ENCODE peak calls at places on chromosome 2, in seven cellular contexts. One of them, this sample, is unnamed.

GRCh38 chr2:57685047-57685446 is 361.6 kb upstream of the VRK2 start:
- DNase-seq in small intestine: no peak
- DNase-seq in heart left ventricle: no peak
- DNase-seq in HL-60: no peak
- DNase-seq in choroid plexus epithelial cell: no peak
- DNase-seq in endothelial cell of umbilical vein: no peak
- DNase-seq in thoracic aorta: no peak
- DNase-seq in this sample: no peak

GRCh38 chr2:101912545-101912944 is 79.2 kb upstream of the IL1R2 start:
- DNase-seq in small intestine: no peak
- DNase-seq in heart left ventricle: no peak
- DNase-seq in HL-60: no peak
- DNase-seq in choroid plexus epithelial cell: no peak
- DNase-seq in endothelial cell of umbilical vein: no peak
- DNase-seq in thoracic aorta: no peak
- DNase-seq in this sample: no peak

GRCh38 chr2:203756161-203756560 is 49.7 kb downstream of the CD28 start:
- DNase-seq in small intestine: no peak
- DNase-seq in heart left ventricle: no peak
- DNase-seq in HL-60: no peak
- DNase-seq in choroid plexus epithelial cell: no peak
- DNase-seq in endothelial cell of umbilical vein: no peak
- DNase-seq in thoracic aorta: no peak
- DNase-seq in this sample: no peak

GRCh38 chr2:37711308-37711731 is 39.9 kb upstream of the CDC42EP3 start:
- DNase-seq in small intestine: peak
- DNase-seq in heart left ventricle: no peak
- DNase-seq in HL-60: peak
- DNase-seq in choroid plexus epithelial cell: peak
- DNase-seq in endothelial cell of umbilical vein: no peak
- DNase-seq in thoracic aorta: no peak
- DNase-seq in this sample: peak

GRCh38 chr2:71607490-71607889 is 154.1 kb downstream of the DYSF start:
- DNase-seq in small intestine: no peak
- DNase-seq in heart left ventricle: no peak
- DNase-seq in HL-60: no peak
- DNase-seq in choroid plexus epithelial cell: no peak
- DNase-seq in endothelial cell of umbilical vein: no peak
- DNase-seq in thoracic aorta: no peak
- DNase-seq in this sample: no peak

GRCh38 chr2:10514743-10515142 is 66.6 kb upstream of the ODC1 start:
- DNase-seq in small intestine: no peak
- DNase-seq in heart left ventricle: no peak
- DNase-seq in HL-60: no peak
- DNase-seq in choroid plexus epithelial cell: peak
- DNase-seq in endothelial cell of umbilical vein: no peak
- DNase-seq in thoracic aorta: no peak
- DNase-seq in this sample: peak

GRCh38 chr2:158154596-158154995 is 52.9 kb downstream of the UPP2 start:
- DNase-seq in small intestine: no peak
- DNase-seq in heart left ventricle: no peak
- DNase-seq in HL-60: no peak
- DNase-seq in choroid plexus epithelial cell: no peak
- DNase-seq in endothelial cell of umbilical vein: no peak
- DNase-seq in thoracic aorta: no peak
- DNase-seq in this sample: no peak

GRCh38 chr2:45283764-45284620 is 274.7 kb upstream of the SIX2 start:
- DNase-seq in small intestine: no peak
- DNase-seq in heart left ventricle: no peak
- DNase-seq in HL-60: no peak
- DNase-seq in choroid plexus epithelial cell: peak
- DNase-seq in endothelial cell of umbilical vein: no peak
- DNase-seq in thoracic aorta: peak
- DNase-seq in this sample: no peak

GRCh38 chr2:20580690-20581437 is 70.0 kb downstream of the HS1BP3 start:
- DNase-seq in small intestine: peak
- DNase-seq in heart left ventricle: no peak
- DNase-seq in HL-60: no peak
- DNase-seq in choroid plexus epithelial cell: no peak
- DNase-seq in endothelial cell of umbilical vein: no peak
- DNase-seq in thoracic aorta: no peak
- DNase-seq in this sample: no peak

GRCh38 chr2:237759176-237759575 is 39.4 kb upstream of the RBM44 start:
- DNase-seq in small intestine: no peak
- DNase-seq in heart left ventricle: no peak
- DNase-seq in HL-60: no peak
- DNase-seq in choroid plexus epithelial cell: no peak
- DNase-seq in endothelial cell of umbilical vein: no peak
- DNase-seq in thoracic aorta: no peak
- DNase-seq in this sample: no peak

GRCh38 chr2:229601396-229601795 is 113.0 kb downstream of the DNER start:
- DNase-seq in small intestine: no peak
- DNase-seq in heart left ventricle: no peak
- DNase-seq in HL-60: no peak
- DNase-seq in choroid plexus epithelial cell: no peak
- DNase-seq in endothelial cell of umbilical vein: no peak
- DNase-seq in thoracic aorta: no peak
- DNase-seq in this sample: no peak

GRCh38 chr2:235496239-235496621 is 2.4 kb downstream of the AGAP1 start:
- DNase-seq in small intestine: peak
- DNase-seq in heart left ventricle: no peak
- DNase-seq in HL-60: no peak
- DNase-seq in choroid plexus epithelial cell: no peak
- DNase-seq in endothelial cell of umbilical vein: no peak
- DNase-seq in thoracic aorta: no peak
- DNase-seq in this sample: no peak

GRCh38 chr2:232893834-232894233 is 23.8 kb downstream of the SNORC start:
- DNase-seq in small intestine: no peak
- DNase-seq in heart left ventricle: no peak
- DNase-seq in HL-60: no peak
- DNase-seq in choroid plexus epithelial cell: no peak
- DNase-seq in endothelial cell of umbilical vein: no peak
- DNase-seq in thoracic aorta: no peak
- DNase-seq in this sample: no peak

GRCh38 chr2:25517701-25518100 is 155.7 kb downstream of the DTNB start:
- DNase-seq in small intestine: no peak
- DNase-seq in heart left ventricle: no peak
- DNase-seq in HL-60: no peak
- DNase-seq in choroid plexus epithelial cell: no peak
- DNase-seq in endothelial cell of umbilical vein: no peak
- DNase-seq in thoracic aorta: no peak
- DNase-seq in this sample: no peak

GRCh38 chr2:25512707-25513106 is 160.7 kb downstream of the DTNB start:
- DNase-seq in small intestine: peak
- DNase-seq in heart left ventricle: no peak
- DNase-seq in HL-60: no peak
- DNase-seq in choroid plexus epithelial cell: no peak
- DNase-seq in endothelial cell of umbilical vein: no peak
- DNase-seq in thoracic aorta: no peak
- DNase-seq in this sample: no peak

DNA sequence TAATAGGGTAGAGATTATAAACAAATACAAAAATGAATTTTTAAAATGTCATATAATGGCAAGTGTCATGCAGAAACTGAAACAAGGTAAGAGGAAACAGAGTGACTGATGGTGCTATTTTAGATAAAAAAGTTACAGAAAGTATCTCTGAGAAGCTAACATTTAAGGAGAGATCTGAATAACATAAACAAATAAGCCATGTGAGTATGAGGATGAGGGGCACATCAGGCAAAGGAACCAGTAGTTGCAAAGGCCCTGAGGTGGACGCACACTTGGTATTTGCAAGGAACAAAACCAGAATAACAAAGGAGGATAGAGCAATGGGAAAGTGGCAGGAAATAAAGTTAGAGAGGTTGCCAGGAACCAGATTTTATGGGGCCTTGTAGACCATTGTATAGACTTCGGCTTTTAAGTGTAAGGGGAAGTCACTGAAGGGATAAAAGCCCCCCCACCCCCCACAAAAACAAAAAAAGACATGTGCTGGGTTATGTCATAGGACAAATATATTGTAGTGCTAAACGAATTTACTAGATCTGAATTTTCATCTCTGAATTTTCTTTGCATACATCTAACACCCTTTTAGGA is 159.2 kb downstream of the DTNB start:
- DNase-seq in small intestine: no peak
- DNase-seq in heart left ventricle: no peak
- DNase-seq in HL-60: no peak
- DNase-seq in choroid plexus epithelial cell: no peak
- DNase-seq in endothelial cell of umbilical vein: peak
- DNase-seq in thoracic aorta: no peak
- DNase-seq in this sample: no peak
- H3K4me3 ChIP-seq in small intestine: no peak
- H3K4me3 ChIP-seq in heart left ventricle: no peak
- H3K4me3 ChIP-seq in HL-60: no peak
- H3K4me3 ChIP-seq in choroid plexus epithelial cell: no peak
- H3K4me3 ChIP-seq in endothelial cell of umbilical vein: no peak
- H3K4me3 ChIP-seq in thoracic aorta: no peak
- H3K4me3 ChIP-seq in this sample: no peak

DNA sequence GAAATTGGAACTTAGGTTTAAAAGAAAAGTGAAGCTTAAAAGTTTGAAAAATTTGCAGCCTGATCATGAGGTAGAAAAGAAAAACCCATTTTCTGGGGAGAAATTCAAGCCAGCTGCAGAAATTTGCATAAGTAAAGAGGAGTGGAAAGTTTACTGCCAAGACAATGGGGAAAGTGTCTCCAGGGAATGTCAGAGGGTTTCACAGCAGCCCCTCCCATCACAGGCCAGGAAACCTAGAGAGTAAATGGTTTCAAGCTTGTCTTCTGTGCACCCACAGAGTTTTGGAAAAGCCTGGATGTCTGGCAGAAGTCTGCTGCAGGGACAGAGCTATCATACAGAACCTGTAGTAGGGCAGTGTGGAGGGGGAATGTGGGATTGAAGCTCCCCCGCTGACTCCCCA is 254.0 kb upstream of the FSIP2 start:
- DNase-seq in small intestine: no peak
- DNase-seq in heart left ventricle: no peak
- DNase-seq in HL-60: no peak
- DNase-seq in choroid plexus epithelial cell: no peak
- DNase-seq in endothelial cell of umbilical vein: no peak
- DNase-seq in thoracic aorta: no peak
- DNase-seq in this sample: no peak
- H3K4me3 ChIP-seq in small intestine: no peak
- H3K4me3 ChIP-seq in heart left ventricle: no peak
- H3K4me3 ChIP-seq in HL-60: no peak
- H3K4me3 ChIP-seq in choroid plexus epithelial cell: no peak
- H3K4me3 ChIP-seq in endothelial cell of umbilical vein: no peak
- H3K4me3 ChIP-seq in thoracic aorta: no peak
- H3K4me3 ChIP-seq in this sample: no peak

GRCh38 chr2:65485839-65486238 is 53.4 kb upstream of the SPRED2 start:
- DNase-seq in small intestine: no peak
- DNase-seq in heart left ventricle: no peak
- DNase-seq in HL-60: no peak
- DNase-seq in choroid plexus epithelial cell: no peak
- DNase-seq in endothelial cell of umbilical vein: no peak
- DNase-seq in thoracic aorta: no peak
- DNase-seq in this sample: no peak
- H3K4me3 ChIP-seq in small intestine: no peak
- H3K4me3 ChIP-seq in heart left ventricle: no peak
- H3K4me3 ChIP-seq in HL-60: no peak
- H3K4me3 ChIP-seq in choroid plexus epithelial cell: no peak
- H3K4me3 ChIP-seq in endothelial cell of umbilical vein: no peak
- H3K4me3 ChIP-seq in thoracic aorta: no peak
- H3K4me3 ChIP-seq in this sample: no peak

GRCh38 chr2:239257511-239257937 is 143.3 kb downstream of the HDAC4 start:
- DNase-seq in small intestine: no peak
- DNase-seq in heart left ventricle: peak
- DNase-seq in HL-60: peak
- DNase-seq in choroid plexus epithelial cell: peak
- DNase-seq in endothelial cell of umbilical vein: peak
- DNase-seq in thoracic aorta: no peak
- DNase-seq in this sample: peak

GRCh38 chr2:239258248-239258647 is 142.6 kb downstream of the HDAC4 start:
- DNase-seq in small intestine: no peak
- DNase-seq in heart left ventricle: peak
- DNase-seq in HL-60: no peak
- DNase-seq in choroid plexus epithelial cell: no peak
- DNase-seq in endothelial cell of umbilical vein: no peak
- DNase-seq in thoracic aorta: no peak
- DNase-seq in this sample: no peak

GRCh38 chr2:239259603-239260298 is 141.1 kb downstream of the HDAC4 start:
- DNase-seq in small intestine: no peak
- DNase-seq in heart left ventricle: peak
- DNase-seq in HL-60: peak
- DNase-seq in choroid plexus epithelial cell: no peak
- DNase-seq in endothelial cell of umbilical vein: no peak
- DNase-seq in thoracic aorta: no peak
- DNase-seq in this sample: no peak

GRCh38 chr2:239260546-239261327 is 140.1 kb downstream of the HDAC4 start:
- DNase-seq in small intestine: no peak
- DNase-seq in heart left ventricle: peak
- DNase-seq in HL-60: no peak
- DNase-seq in choroid plexus epithelial cell: no peak
- DNase-seq in endothelial cell of umbilical vein: no peak
- DNase-seq in thoracic aorta: no peak
- DNase-seq in this sample: no peak

DNA sequence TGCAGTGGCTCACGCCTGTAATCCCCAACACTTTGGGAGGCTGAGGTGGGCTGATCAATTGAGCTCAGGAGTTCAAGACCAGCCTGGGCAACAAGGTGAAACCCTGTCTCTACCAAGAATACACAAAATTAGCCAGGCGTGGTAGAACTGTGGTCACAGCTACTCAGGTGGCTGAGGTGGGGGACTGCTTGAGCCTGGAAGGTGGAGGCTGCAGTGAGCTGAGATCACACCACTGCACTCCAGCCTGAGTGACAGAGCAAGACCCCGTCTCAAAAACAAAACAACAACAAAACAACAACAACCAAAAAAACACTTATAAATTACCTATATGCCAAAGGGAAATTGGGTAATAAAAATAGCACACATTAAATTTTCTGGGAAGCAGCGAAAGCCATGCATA is 141.6 kb downstream of the HDAC4 start:
- DNase-seq in small intestine: no peak
- DNase-seq in heart left ventricle: no peak
- DNase-seq in HL-60: no peak
- DNase-seq in choroid plexus epithelial cell: no peak
- DNase-seq in endothelial cell of umbilical vein: no peak
- DNase-seq in thoracic aorta: no peak
- DNase-seq in this sample: no peak
- H3K4me3 ChIP-seq in small intestine: no peak
- H3K4me3 ChIP-seq in heart left ventricle: no peak
- H3K4me3 ChIP-seq in HL-60: no peak
- H3K4me3 ChIP-seq in choroid plexus epithelial cell: no peak
- H3K4me3 ChIP-seq in endothelial cell of umbilical vein: no peak
- H3K4me3 ChIP-seq in thoracic aorta: no peak
- H3K4me3 ChIP-seq in this sample: no peak

GRCh38 chr2:88885275-88885674 is 193.8 kb downstream of the RPIA start:
- DNase-seq in small intestine: no peak
- DNase-seq in heart left ventricle: no peak
- DNase-seq in HL-60: no peak
- DNase-seq in choroid plexus epithelial cell: no peak
- DNase-seq in endothelial cell of umbilical vein: no peak
- DNase-seq in thoracic aorta: no peak
- DNase-seq in this sample: no peak
- H3K4me3 ChIP-seq in small intestine: no peak
- H3K4me3 ChIP-seq in heart left ventricle: no peak
- H3K4me3 ChIP-seq in HL-60: no peak
- H3K4me3 ChIP-seq in choroid plexus epithelial cell: no peak
- H3K4me3 ChIP-seq in endothelial cell of umbilical vein: no peak
- H3K4me3 ChIP-seq in thoracic aorta: no peak
- H3K4me3 ChIP-seq in this sample: no peak